ENCODE peak calls at places on chromosomes 13 and 19, in eight cellular contexts. R, H, G, S, B, D, I and E are unnamed samples.

GRCh38 chr19:27745978-27746542 is 1466.9 kb downstream of the UQCRFS1 start:
- DNase-seq in D (no peak), B (no peak), I (no peak), G (no peak), S (no peak), H (no peak), R (peak; percentile 27), E (no peak)

GRCh38 chr13:72255908-72256307 is 388.9 kb upstream of the DACH1 start:
- DNase-seq in I (no peak), B (no peak), G (peak; percentile 15), D (no peak), H (no peak), S (no peak), R (no peak), E (no peak)

GRCh38 chr13:113057084-113057483 is 48.5 kb upstream of the F7 start:
- DNase-seq in S (no peak), I (no peak), B (no peak), H (no peak), D (no peak), R (no peak), G (no peak), E (no peak)

GRCh38 chr19:40799558-40800338 is 757 bp downstream of the EGLN2 start:
- DNase-seq in I (peak; percentile 44), R (peak; percentile 63), D (no peak), G (peak; percentile 39), H (no peak), S (no peak), B (peak; percentile 72), E (no peak)

GRCh38 chr19:33177417-33177976 is 16.6 kb upstream of the LRP3 start:
- DNase-seq in H (no peak), S (peak; percentile 45), B (no peak), R (peak; percentile 87), G (no peak), D (no peak), I (peak; percentile 68), E (no peak)

GRCh38 chr19:12163841-12164240 is 945 bp downstream of the ZNF136 start:
- DNase-seq in D (no peak), R (no peak), H (no peak), G (no peak), I (no peak), S (no peak), B (no peak), E (no peak)

GRCh38 chr13:97165527-97166425 is 56.4 kb upstream of the MBNL2 start:
- DNase-seq in G (no peak), R (no peak), I (no peak), D (no peak), B (no peak), S (no peak), H (no peak), E (no peak)

GRCh38 chr13:97238432-97238831 is 16.3 kb downstream of the MBNL2 start:
- DNase-seq in I (no peak), B (no peak), G (no peak), R (no peak), D (no peak), S (no peak), H (no peak), E (no peak)

GRCh38 chr13:99191900-99192399 is 8.7 kb upstream of the UBAC2 start:
- DNase-seq in G (no peak), B (no peak), R (no peak), S (no peak), I (no peak), H (no peak), D (no peak), E (no peak)

GRCh38 chr13:23741879-23742510 is 147.2 kb downstream of the MIPEP start:
- DNase-seq in S (no peak), H (no peak), R (no peak), D (no peak), B (no peak), I (no peak), G (no peak), E (no peak)

GRCh38 chr13:66503890-66504289 is 726.2 kb downstream of the PCDH9 start:
- DNase-seq in G (no peak), B (no peak), R (no peak), H (no peak), I (no peak), S (no peak), D (no peak), E (no peak)

GRCh38 chr13:113809934-113810333 is 50.9 kb downstream of the TMEM255B start:
- DNase-seq in D (no peak), B (no peak), R (no peak), G (no peak), H (no peak), S (no peak), I (no peak), E (no peak)

GRCh38 chr13:100409132-100409531 is 179.5 kb downstream of the GGACT start:
- DNase-seq in B (no peak), D (no peak), S (no peak), I (no peak), H (no peak), R (no peak), G (no peak), E (no peak)

GRCh38 chr13:112097770-112098169 is 30.8 kb downstream of the SOX1 start:
- DNase-seq in I (no peak), R (no peak), G (no peak), B (no peak), S (no peak), D (no peak), H (no peak), E (no peak)

GRCh38 chr19:33171916-33172359 is 22.2 kb upstream of the LRP3 start:
- DNase-seq in G (no peak), S (no peak), H (no peak), D (no peak), I (no peak), R (no peak), B (no peak), E (no peak)

GRCh38 chr13:114129649-114130062 is 2.8 kb downstream of the RASA3 start:
- DNase-seq in H (no peak), B (no peak), R (no peak), I (peak; percentile 81), G (no peak), D (no peak), S (no peak), E (no peak)

GRCh38 chr13:99198630-99199029 is 2.0 kb upstream of the UBAC2 start:
- DNase-seq in G (no peak), I (no peak), D (no peak), H (no peak), S (no peak), B (no peak), R (no peak), E (no peak)

GRCh38 chr13:100440756-100441421 is 147.7 kb downstream of the GGACT start:
- DNase-seq in R (no peak), D (no peak), G (no peak), I (no peak), S (no peak), H (no peak), B (no peak), E (no peak)

GRCh38 chr13:110640591-110641029 is 25.3 kb downstream of the NAXD start:
- DNase-seq in S (no peak), R (no peak), H (no peak), B (peak; percentile 71), G (no peak), I (no peak), D (no peak), E (no peak)

GRCh38 chr19:28065026-28065425 is 1147.9 kb downstream of the UQCRFS1 start:
- DNase-seq in G (no peak), R (no peak), S (no peak), I (no peak), H (no peak), D (no peak), B (no peak), E (no peak)

GRCh38 chr19:58330458-58330857 is 3.7 kb downstream of the ZSCAN22 start:
- DNase-seq in H (no peak), S (no peak), G (no peak), B (no peak), D (no peak), I (no peak), R (no peak), E (no peak)

GRCh38 chr19:51573331-51573730 is 2.2 kb downstream of the ZNF175 start:
- DNase-seq in S (no peak), G (no peak), I (no peak), R (no peak), D (no peak), H (no peak), B (no peak), E (no peak)

GRCh38 chr19:30784850-30785459 is 412.8 kb downstream of the ZNF536 start:
- DNase-seq in G (peak; percentile 16), I (peak; percentile 72), R (peak; percentile 72), S (peak; percentile 38), B (peak; percentile 56), D (peak; percentile 33), H (peak; percentile 52), E (no peak)

GRCh38 chr13:49733181-49733951 is 42.1 kb upstream of the EBPL start:
- DNase-seq in R (no peak), S (no peak), H (no peak), I (no peak), D (no peak), B (no peak), G (peak; percentile 16), E (no peak)

GRCh38 chr13:24693862-24694471 is 13.8 kb downstream of the ATP12A start:
- DNase-seq in G (no peak), I (peak; percentile 74), H (no peak), R (no peak), S (peak; percentile 36), B (no peak), D (no peak), E (no peak)